ENCODE peak calls at places on chromosomes 12 and 14, in four cellular contexts. K, L, O and N are unnamed samples.

GRCh38 chr14:24308342-24309124 is 756 bp upstream of the CIDEB start:
- DNase-seq in K (no peak), O (no peak), L (no peak), N (no peak)

GRCh38 chr12:42213023-42213422 is 25.0 kb downstream of the YAF2 start:
- DNase-seq in L (no peak), K (no peak), O (no peak), N (no peak)

GRCh38 chr14:99192823-99193222 is 79.2 kb downstream of the BCL11B start:
- DNase-seq in L (no peak), O (no peak), K (no peak), N (no peak)

GRCh38 chr12:95790025-95790911 is at the start of gene NTN4:
- DNase-seq in O (no peak), K (peak), L (no peak), N (no peak)

GRCh38 chr12:31324845-31325523 is 966 bp downstream of the SINHCAF start:
- DNase-seq in K (peak), O (no peak), L (no peak), N (peak)

GRCh38 chr12:76138656-76139055 is 54.2 kb upstream of the NAP1L1 start:
- DNase-seq in K (no peak), L (no peak), O (no peak), N (no peak)

GRCh38 chr12:68279227-68280054 is 26.0 kb upstream of the IL22 start:
- DNase-seq in L (peak), K (no peak), O (no peak), N (no peak)

GRCh38 chr14:96181188-96181762 is 23.4 kb upstream of the BDKRB2 start:
- DNase-seq in L (no peak), O (no peak), K (no peak), N (no peak)

GRCh38 chr14:24367506-24368214 is at the start of gene NFATC4:
- DNase-seq in L (peak), K (peak), O (no peak), N (peak)

GRCh38 chr12:115450710-115451109 is 766.7 kb upstream of the TBX3 start:
- DNase-seq in L (no peak), O (no peak), K (no peak), N (no peak)

GRCh38 chr12:97047361-97047760 is 140.3 kb downstream of the NEDD1 start:
- DNase-seq in O (no peak), L (no peak), K (no peak), N (no peak)

DNA sequence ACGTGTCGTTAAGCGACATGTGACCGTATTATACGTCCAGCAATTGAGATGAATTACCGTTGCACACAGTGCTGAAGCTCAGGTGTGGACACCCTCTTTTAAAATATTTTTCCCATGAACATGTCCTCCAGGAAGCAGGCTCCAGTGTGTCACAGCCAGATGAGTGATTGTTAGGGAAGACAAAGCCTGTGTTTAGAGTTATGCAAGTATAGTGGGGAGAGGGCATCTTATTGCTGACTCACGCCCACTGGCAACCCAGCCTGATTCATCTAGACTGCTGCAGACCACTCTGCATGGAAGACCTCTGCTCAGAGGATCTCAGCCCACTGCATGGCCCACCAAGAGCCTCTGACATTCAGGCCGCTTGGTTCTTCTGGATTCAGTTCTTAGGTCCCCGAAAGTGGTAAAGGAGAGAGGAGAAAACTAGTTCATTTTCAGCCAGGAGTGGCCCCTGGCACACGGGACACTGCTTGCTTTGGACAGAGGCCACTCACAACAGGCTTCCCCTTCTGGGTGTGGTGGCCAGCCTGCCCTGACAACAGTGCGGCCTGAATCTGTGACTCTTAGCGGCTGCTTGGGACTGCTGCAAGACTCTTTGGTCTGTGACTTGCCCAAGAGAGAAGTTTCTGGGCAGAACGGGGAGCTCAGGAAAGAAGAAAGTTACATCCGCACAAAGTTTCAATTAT is 266.3 kb downstream of the ZFP36L1 start:
- DNase-seq in O (no peak), K (no peak), L (no peak), N (no peak)
- TF ChIP-seq CBFB in O (no peak), K (no peak), L (no peak), N (no peak)

GRCh38 chr12:116650062-116650461 is 87.8 kb downstream of the SPRING1 start:
- DNase-seq in O (no peak), L (no peak), K (no peak), N (no peak)
- TF ChIP-seq CBFB in O (no peak), L (no peak), K (no peak), N (no peak)

GRCh38 chr14:58701156-58701555 is 63.4 kb downstream of the DACT1 start:
- DNase-seq in L (no peak), K (no peak), O (no peak), N (no peak)
- TF ChIP-seq CBFB in L (no peak), K (no peak), O (no peak), N (no peak)

GRCh38 chr14:68295316-68295816 is 475.8 kb downstream of the RAD51B start:
- DNase-seq in O (no peak), K (peak), L (peak), N (peak)

GRCh38 chr14:68300608-68301007 is 481.0 kb downstream of the RAD51B start:
- DNase-seq in L (no peak), O (no peak), K (no peak), N (no peak)

GRCh38 chr14:68297011-68297410 is 477.4 kb downstream of the RAD51B start:
- DNase-seq in K (no peak), O (no peak), L (no peak), N (no peak)

GRCh38 chr14:68293404-68293803 is 473.8 kb downstream of the RAD51B start:
- DNase-seq in K (no peak), L (no peak), O (no peak), N (no peak)

DNA sequence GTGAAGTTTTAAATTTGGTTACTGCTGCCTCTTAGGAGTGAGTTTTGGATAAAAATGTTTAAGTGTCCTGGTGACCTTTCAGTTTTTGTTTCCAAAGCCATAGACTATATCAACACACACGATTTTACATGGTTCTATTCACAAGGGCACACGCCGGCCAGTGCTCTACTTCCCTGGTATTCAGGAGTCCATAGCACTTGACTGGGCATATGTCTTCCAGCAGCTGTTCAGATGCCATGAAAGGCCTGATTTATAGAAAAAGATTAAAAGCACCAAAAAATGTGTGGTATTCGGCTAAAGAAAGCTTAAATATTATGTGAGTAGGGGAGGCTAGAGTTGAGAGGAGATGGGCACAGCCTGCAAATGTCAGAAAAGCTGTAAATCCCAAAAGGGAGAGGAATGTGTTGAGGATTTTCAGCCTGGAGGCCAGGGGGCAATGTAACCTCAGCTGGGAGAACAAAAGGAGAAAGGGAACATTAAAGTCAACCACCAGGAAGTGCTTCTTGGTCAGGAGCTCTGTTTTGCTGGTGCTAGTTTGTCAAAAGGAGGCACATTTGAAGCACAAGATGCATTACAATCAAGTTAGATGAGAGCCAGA is 478.4 kb downstream of the RAD51B start:
- DNase-seq in O (no peak), K (peak), L (peak), N (no peak)
- TF ChIP-seq CBFB in O (no peak), K (no peak), L (no peak), N (no peak)

DNA sequence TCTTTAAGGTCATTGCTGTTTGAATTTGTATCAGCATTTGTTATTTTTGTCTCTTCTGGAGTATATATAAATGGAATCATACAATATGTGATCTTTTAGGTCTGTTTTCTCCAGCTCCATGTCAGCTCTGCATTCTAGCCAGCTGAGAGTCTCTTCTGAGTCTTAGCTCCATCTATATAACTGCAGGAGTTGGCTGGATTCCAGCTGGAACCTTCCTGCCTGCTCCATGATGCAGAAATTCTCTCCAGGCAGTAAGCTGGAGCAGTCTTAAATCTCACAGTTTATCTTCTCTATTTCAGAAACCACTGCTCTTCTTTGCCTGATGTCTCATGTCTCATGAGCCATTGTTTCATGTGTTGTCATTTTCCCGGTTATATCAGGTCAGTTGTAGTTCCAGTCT is 827.6 kb downstream of the NRXN3 start:
- DNase-seq in L (no peak), K (no peak), O (no peak), N (no peak)
- TF ChIP-seq CBFB in L (no peak), K (no peak), O (no peak), N (no peak)

GRCh38 chr14:22025884-22026283 is 352.3 kb upstream of the OR4E1 start:
- DNase-seq in K (no peak), O (no peak), L (no peak), N (no peak)

GRCh38 chr14:22024117-22024516 is 350.5 kb upstream of the OR4E1 start:
- DNase-seq in L (no peak), K (no peak), O (no peak), N (no peak)

DNA sequence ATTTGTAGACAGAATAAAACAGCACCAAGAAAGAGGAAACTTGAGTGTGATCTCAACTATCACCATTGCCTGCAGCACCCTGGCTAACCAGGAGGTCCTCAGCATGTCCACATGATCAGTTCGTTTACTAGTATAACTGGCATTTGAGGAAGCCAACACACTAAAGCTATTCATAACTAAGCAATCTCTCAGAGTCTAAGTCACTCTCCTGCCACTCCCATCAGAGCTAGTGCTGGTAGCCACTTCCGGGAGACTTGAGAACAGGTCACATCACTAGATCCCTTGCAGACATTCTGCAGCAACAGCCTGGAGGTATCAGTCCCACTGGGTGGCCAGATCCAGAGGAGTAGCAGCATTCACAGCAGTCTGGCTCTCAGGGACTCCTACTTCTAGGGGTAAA is 352.9 kb upstream of the OR4E1 start:
- DNase-seq in O (no peak), K (no peak), L (no peak), N (no peak)
- TF ChIP-seq CBFB in O (no peak), K (no peak), L (no peak), N (no peak)

DNA sequence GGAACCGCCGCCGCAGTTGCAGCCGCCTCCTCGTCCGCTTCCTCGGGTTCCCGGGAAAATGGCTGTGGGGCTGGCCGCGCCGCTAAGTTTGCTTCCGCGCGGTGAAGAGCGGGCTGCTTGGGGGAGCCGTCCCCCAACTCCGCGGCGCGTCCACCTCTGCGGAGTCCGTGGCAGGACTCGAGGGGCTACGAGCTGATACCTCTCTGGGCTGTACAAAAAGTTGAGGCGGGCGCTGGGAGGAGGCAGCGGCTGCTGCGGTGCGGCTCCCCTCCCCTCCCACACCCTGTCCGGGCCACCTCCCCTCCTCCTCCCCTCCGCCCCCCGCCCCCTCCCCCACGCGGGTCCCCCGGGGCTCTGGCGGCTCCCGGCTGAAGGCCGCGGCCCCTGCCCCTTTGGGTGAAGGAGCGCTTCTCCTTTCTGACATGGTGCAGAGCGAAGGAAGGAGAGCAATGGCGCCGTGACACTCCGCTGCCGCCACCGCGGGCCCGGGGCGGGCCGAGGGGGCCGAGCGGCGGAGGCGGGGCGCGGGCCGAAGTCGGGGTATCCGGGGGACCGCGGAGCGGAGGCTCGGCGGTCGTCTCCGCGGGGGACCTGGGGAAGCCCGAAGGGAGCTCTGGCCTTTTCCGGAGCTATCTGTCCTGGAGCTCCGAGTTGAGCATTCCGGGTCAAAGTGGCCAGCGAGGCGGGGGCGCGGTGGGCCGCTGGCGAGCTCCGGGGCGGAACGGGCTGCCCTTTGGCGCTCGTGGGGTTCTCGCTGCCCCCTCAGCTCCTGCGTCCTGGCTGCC is 717 bp downstream of the ARID4A start:
- DNase-seq in O (no peak), L (no peak), K (peak), N (peak)
- TF ChIP-seq CBFB in O (no peak), L (no peak), K (no peak), N (no peak)

DNA sequence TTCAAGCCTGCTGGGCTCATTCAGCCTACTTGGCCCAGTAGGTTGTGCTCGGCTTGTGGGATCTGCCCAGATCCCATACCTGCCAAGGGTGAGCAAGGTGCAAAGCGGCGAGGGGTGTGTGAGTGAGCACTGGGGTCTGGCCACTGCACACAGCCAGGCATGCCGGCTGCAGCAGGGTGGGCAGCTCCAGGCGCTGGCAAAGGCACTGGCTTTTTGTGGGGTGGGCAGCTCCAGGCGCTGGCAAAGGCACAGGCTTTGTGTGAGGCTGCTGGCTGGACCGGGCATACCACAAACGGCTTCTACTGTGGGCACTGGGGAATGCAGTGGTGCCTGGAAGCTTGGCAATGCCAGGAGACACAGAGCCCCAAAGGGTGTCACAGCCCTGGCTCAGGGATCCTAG is 137.4 kb downstream of the SLC16A7 start:
- DNase-seq in K (no peak), O (no peak), L (no peak), N (no peak)
- TF ChIP-seq CBFB in K (no peak), O (no peak), L (no peak), N (no peak)

GRCh38 chr14:41859336-41859735 is 252.7 kb downstream of the LRFN5 start:
- DNase-seq in L (no peak), O (no peak), K (no peak), N (no peak)
- TF ChIP-seq CBFB in L (no peak), O (no peak), K (no peak), N (no peak)